ENCODE peak calls at places on chromosomes 2 and 18, in six cellular contexts. Q is iris pigment epithelial cell; Z is adipocyte; X is mesenteric fat pad; F is GM03348; J is activated naive CD4-positive, alpha-beta T cell treated with anti-CD3 and anti-CD28 coated beads, Interleukin-2, amount 50 U/mL, for 16 hours. E is an unnamed sample.
A peak's percentile ranks its signal among the peaks of the same experiment; 100 is the strongest.

GRCh38 chr2:143906850-143907249 is 613.1 kb downstream of the ZEB2 start:
- DNase-seq in Q (no peak), Z (no peak), X (no peak), F (no peak), J (no peak), E (no peak)

GRCh38 chr2:74708883-74709282 is 54.8 kb downstream of the SEMA4F start:
- DNase-seq in Q (peak; percentile 81), Z (no peak), X (no peak), F (no peak), J (no peak), E (no peak)

GRCh38 chr2:133416756-133417155 is 151.5 kb downstream of the NCKAP5 start:
- DNase-seq in Q (no peak), Z (peak; percentile 37), X (no peak), F (peak; percentile 8), J (no peak), E (no peak)

GRCh38 chr2:47039913-47040562 is 115.1 kb downstream of the STPG4 start:
- DNase-seq in Q (no peak), Z (no peak), X (no peak), F (no peak), J (no peak), E (no peak)

GRCh38 chr2:45709137-45709536 is 57.7 kb downstream of the PRKCE start:
- DNase-seq in Q (no peak), Z (no peak), X (no peak), F (no peak), J (no peak), E (no peak)

GRCh38 chr2:38097611-38098350 is 21.8 kb upstream of the CYP1B1 start:
- DNase-seq in Q (peak; percentile 57), Z (peak; percentile 56), X (no peak), F (peak; percentile 54), J (no peak), E (no peak)

GRCh38 chr2:71882949-71883472 is 264.7 kb downstream of the CYP26B1 start:
- DNase-seq in Q (peak; percentile 94), Z (peak; percentile 93), X (peak; percentile 91), F (peak; percentile 94), J (no peak), E (no peak)

GRCh38 chr18:79578396-79579260 is 101.0 kb upstream of the CTDP1 start:
- DNase-seq in Q (no peak), Z (no peak), X (peak; percentile 87), F (no peak), J (peak; percentile 8), E (no peak)

GRCh38 chr2:114962551-114962950 is 520.1 kb downstream of the DPP10 start:
- DNase-seq in Q (no peak), Z (no peak), X (no peak), F (no peak), J (no peak), E (no peak)

GRCh38 chr2:160253440-160254296 is 53.6 kb upstream of the ITGB6 start:
- DNase-seq in Q (peak; percentile 73), Z (peak; percentile 62), X (no peak), F (peak; percentile 20), J (no peak), E (no peak)